ENCODE peak calls at places on chromosome 11, in ten cellular contexts. P is AG04449, I is transverse colon, Y is tibial artery, W is cardiac muscle cell, Q is lower leg skin, E is mucosa of descending colon, B is brain microvascular endothelial cell, V is lung, A is fibroblast of mammary gland. Z is an unnamed sample.

GRCh38 chr11:120519474-120519873 is 7.9 kb downstream of the GRIK4 start:
- DNase-seq in A (no peak), V (no peak), P (no peak), E (no peak), B (no peak), Y (no peak), I (no peak), Q (no peak), W (no peak), Z (no peak)

GRCh38 chr11:70324354-70325115 is 54.0 kb downstream of the PPFIA1 start:
- DNase-seq in V (no peak), E (no peak), W (peak), A (no peak), B (peak), Y (no peak), P (no peak), I (no peak), Q (no peak), Z (peak)

GRCh38 chr11:106914409-106914808 is 103.9 kb downstream of the GUCY1A2 start:
- DNase-seq in P (no peak), A (no peak), E (no peak), W (no peak), I (no peak), B (no peak), Y (no peak), V (no peak), Q (no peak), Z (no peak)

GRCh38 chr11:43868852-43869567 is 11.6 kb upstream of the ALKBH3 start:
- DNase-seq in V (no peak), E (peak), I (no peak), A (peak), B (peak), Q (no peak), W (peak), Y (no peak), P (peak), Z (peak)

GRCh38 chr11:115087791-115088190 is 409.5 kb downstream of the NXPE2 start:
- DNase-seq in Q (no peak), I (no peak), Y (no peak), V (no peak), W (no peak), P (no peak), A (no peak), B (no peak), E (no peak), Z (no peak)

GRCh38 chr11:17156283-17156682 is 51.5 kb downstream of the PIK3C2A start:
- DNase-seq in V (no peak), Y (no peak), E (no peak), B (no peak), Q (no peak), P (no peak), A (no peak), W (no peak), I (no peak), Z (no peak)

GRCh38 chr11:79159657-79160450 is 281.0 kb downstream of the TENM4 start:
- DNase-seq in Y (no peak), P (no peak), B (no peak), E (no peak), Q (peak), I (no peak), W (peak), V (no peak), A (no peak), Z (no peak)

GRCh38 chr11:12007769-12008737 is at the start of gene DKK3:
- DNase-seq in A (no peak), W (no peak), Y (no peak), V (no peak), I (no peak), P (no peak), B (no peak), Q (peak), E (no peak), Z (no peak)

GRCh38 chr11:13207665-13208594 is 69.7 kb upstream of the BMAL1 start:
- DNase-seq in A (peak), P (peak), Y (peak), B (peak), E (peak), Q (no peak), W (peak), V (peak), I (peak), Z (no peak)

GRCh38 chr11:1854949-1855885 is 2.3 kb downstream of the LSP1 start:
- DNase-seq in A (no peak), I (no peak), E (no peak), V (no peak), Y (no peak), P (no peak), Q (no peak), B (no peak), W (no peak), Z (peak)
- H3K4me3 ChIP-seq in A (no peak), I (peak), E (no peak), V (no peak), Y (no peak), P (no peak), Q (no peak), B (no peak), W (no peak), Z (peak)

GRCh38 chr11:30133308-30133707 is 97.5 kb upstream of the FSHB start:
- DNase-seq in V (no peak), B (no peak), E (peak), I (no peak), Y (no peak), W (no peak), Q (no peak), A (no peak), P (no peak), Z (no peak)

GRCh38 chr11:30125461-30125860 is 105.4 kb upstream of the FSHB start:
- DNase-seq in I (no peak), Q (no peak), W (peak), E (no peak), B (no peak), A (peak), Y (no peak), V (no peak), P (no peak), Z (no peak)

GRCh38 chr11:30131535-30131934 is 99.3 kb upstream of the FSHB start:
- DNase-seq in Q (no peak), E (no peak), B (peak), A (no peak), W (no peak), P (no peak), I (no peak), Y (no peak), V (no peak), Z (no peak)

GRCh38 chr11:30128269-30128932 is 102.4 kb upstream of the FSHB start:
- DNase-seq in P (no peak), Y (no peak), E (peak), B (peak), I (no peak), V (no peak), A (peak), Q (no peak), W (peak), Z (no peak)
- TF ChIP-seq CTCF in P (peak), Y (peak), E (no peak), B (peak), I (peak), V (no peak), A (peak), Q (no peak), W (peak), Z (peak)

GRCh38 chr11:20158597-20159257 is 1.5 kb downstream of the DBX1 start:
- DNase-seq in P (no peak), Q (no peak), A (peak), E (peak), V (peak), B (peak), I (peak), W (peak), Y (peak), Z (no peak)

GRCh38 chr11:20157768-20158167 is 2.5 kb downstream of the DBX1 start:
- DNase-seq in Q (no peak), I (no peak), E (no peak), Y (no peak), B (no peak), W (no peak), V (no peak), A (no peak), P (no peak), Z (no peak)

GRCh38 chr11:20161230-20161918 is 1.1 kb upstream of the DBX1 start:
- DNase-seq in I (no peak), P (no peak), V (no peak), A (no peak), Y (no peak), B (no peak), Q (no peak), W (peak), E (no peak), Z (no peak)

GRCh38 chr11:20160425-20161229 is at the start of gene DBX1:
- DNase-seq in W (no peak), Q (no peak), V (no peak), P (no peak), E (no peak), A (no peak), I (no peak), Y (no peak), B (no peak), Z (no peak)

DNA sequence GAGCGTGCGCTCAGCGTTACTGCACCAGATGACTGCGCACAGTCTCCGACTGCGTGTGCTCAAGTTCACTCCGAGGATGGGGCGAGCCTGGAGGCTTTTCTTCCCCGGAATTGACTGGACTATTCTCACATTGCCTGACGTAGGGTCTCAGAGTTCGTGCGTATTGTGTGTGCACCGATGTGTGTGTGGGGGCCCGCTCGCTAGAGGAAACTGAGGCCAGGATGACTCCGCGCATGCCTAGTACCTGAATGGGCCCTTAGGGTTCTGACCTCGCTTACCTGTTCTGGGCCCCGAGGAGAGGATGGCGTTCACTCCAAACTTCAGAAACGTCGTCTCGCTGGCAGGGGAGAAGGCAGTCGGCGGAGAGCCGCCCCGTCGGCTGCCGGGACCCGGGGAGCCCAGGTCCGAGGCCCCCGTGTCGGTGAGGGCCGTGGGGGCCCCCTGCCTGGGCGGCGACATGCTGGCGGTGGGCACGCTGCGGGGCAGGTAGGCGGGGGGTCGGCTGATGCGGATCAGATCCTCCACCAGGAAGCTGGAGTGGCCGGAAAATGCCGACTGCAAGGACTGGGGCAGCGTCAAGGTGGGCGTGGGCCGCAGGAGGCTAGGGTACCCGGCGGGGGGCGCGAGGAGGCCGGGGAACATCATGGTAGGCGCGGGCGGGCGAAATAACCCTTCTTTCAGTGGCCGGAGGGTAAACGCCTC is 444 bp downstream of the DBX1 start:
- DNase-seq in Y (no peak), P (no peak), Q (no peak), I (no peak), B (no peak), W (no peak), A (no peak), V (no peak), E (no peak), Z (no peak)
- H3K4me3 ChIP-seq in Y (no peak), P (no peak), Q (no peak), I (no peak), B (no peak), W (no peak), A (no peak), V (no peak), E (no peak), Z (no peak)

GRCh38 chr11:61480936-61481335 is 27.6 kb upstream of the LRRC10B start:
- DNase-seq in E (peak), P (no peak), B (peak), A (no peak), Y (no peak), V (no peak), Q (no peak), W (peak), I (peak), Z (no peak)

GRCh38 chr11:61480261-61480660 is 28.3 kb upstream of the LRRC10B start:
- DNase-seq in Q (no peak), P (no peak), E (no peak), I (no peak), W (no peak), V (no peak), B (no peak), Y (no peak), A (no peak), Z (no peak)

GRCh38 chr11:61484541-61484940 is 24.0 kb upstream of the LRRC10B start:
- DNase-seq in W (no peak), B (no peak), Q (no peak), V (no peak), P (no peak), I (no peak), E (no peak), A (no peak), Y (no peak), Z (no peak)

GRCh38 chr11:61481806-61482205 is 26.7 kb upstream of the LRRC10B start:
- DNase-seq in V (no peak), A (no peak), E (no peak), W (no peak), Y (no peak), P (no peak), Q (no peak), I (no peak), B (no peak), Z (no peak)

GRCh38 chr11:61482513-61482912 is 26.0 kb upstream of the LRRC10B start:
- DNase-seq in W (no peak), A (no peak), I (no peak), Q (no peak), V (no peak), P (no peak), Y (no peak), E (peak), B (no peak), Z (no peak)
- TF ChIP-seq CTCF in W (peak), A (peak), I (no peak), Q (no peak), V (no peak), P (peak), Y (no peak), E (no peak), B (peak), Z (peak)

Z was measured in GM06990.